ENCODE peak calls at places on chromosomes 12 and 14, in eight cellular contexts. X, C, L, H, O, M, S and N are unnamed samples.

GRCh38 chr14:61701946-61702345 is 6.6 kb downstream of the HIF1A start:
- DNase-seq in X (no peak), C (no peak), L (no peak), H (no peak), O (no peak), M (no peak), S (no peak), N (peak; percentile 44)

GRCh38 chr14:28308727-28309126 is 457.9 kb upstream of the FOXG1 start:
- DNase-seq in X (peak; percentile 87), C (no peak), L (no peak), H (no peak), O (no peak), M (no peak), S (no peak), N (peak; percentile 91)

GRCh38 chr14:105330491-105330895 is 15.9 kb downstream of the PACS2 start:
- DNase-seq in X (peak; percentile 79), C (no peak), L (no peak), H (no peak), O (no peak), M (no peak), S (no peak), N (peak; percentile 24)

GRCh38 chr12:106783515-106783914 is 9.0 kb downstream of the RIC8B start:
- DNase-seq in X (no peak), C (no peak), L (no peak), H (no peak), O (no peak), M (no peak), S (no peak), N (no peak)

GRCh38 chr12:108568653-108569154 is 6.3 kb downstream of the ISCU start:
- DNase-seq in X (no peak), C (no peak), L (no peak), H (no peak), O (no peak), M (peak; percentile 42), S (no peak), N (no peak)

GRCh38 chr12:76777765-76778216 is 13.9 kb downstream of the ZDHHC17 start:
- DNase-seq in X (no peak), C (no peak), L (no peak), H (no peak), O (no peak), M (no peak), S (no peak), N (no peak)

GRCh38 chr14:55580401-55581010 is 499 bp downstream of the KTN1 start:
- DNase-seq in X (peak; percentile 45), C (peak; percentile 21), L (peak; percentile 19), H (peak; percentile 86), O (peak; percentile 41), M (peak; percentile 54), S (peak; percentile 57), N (peak; percentile 17)

GRCh38 chr14:94383777-94384176 is 4.6 kb downstream of the SERPINA1 start:
- DNase-seq in X (no peak), C (no peak), L (no peak), H (no peak), O (no peak), M (no peak), S (no peak), N (no peak)